ENCODE peak calls at places on chromosomes 4 and X, in five cellular contexts. W, X, T, C and Q are unnamed samples.

GRCh38 chr4:78482281-78482680 is 69.3 kb upstream of the ANXA3 start:
- DNase-seq in T (no peak), C (no peak), W (no peak), X (no peak), Q (no peak)

GRCh38 chr4:2946812-2947600 is 16.2 kb downstream of the NOP14 start:
- DNase-seq in C (no peak), X (no peak), W (no peak), T (peak; percentile 66), Q (no peak)

GRCh38 chrX:115232933-115233496 is 881 bp downstream of the LRCH2 start:
- DNase-seq in X (no peak), T (no peak), C (no peak), W (no peak), Q (no peak)

GRCh38 chrX:38699603-38700110 is 101.6 kb upstream of the MID1IP1 start:
- DNase-seq in C (no peak), W (no peak), T (no peak), X (no peak), Q (no peak)

GRCh38 chrX:46687619-46688018 is 71.3 kb downstream of the SLC9A7 start:
- DNase-seq in C (no peak), T (no peak), X (no peak), W (no peak), Q (no peak)

GRCh38 chr4:813900-814299 is 12.0 kb downstream of the CPLX1 start:
- DNase-seq in C (no peak), X (no peak), T (no peak), W (peak; percentile 35), Q (no peak)

GRCh38 chrX:63503541-63503940 is 152.4 kb upstream of the SPIN4 start:
- DNase-seq in C (no peak), X (peak; percentile 48), T (peak; percentile 62), W (no peak), Q (no peak)

GRCh38 chr4:132016703-132017102 is 1132.4 kb upstream of the PCDH10 start:
- DNase-seq in X (no peak), T (no peak), W (no peak), C (no peak), Q (no peak)

GRCh38 chr4:127560755-127561154 is 72.0 kb upstream of the INTU start:
- DNase-seq in C (no peak), T (peak; percentile 6), X (no peak), W (no peak), Q (no peak)

GRCh38 chrX:13899607-13900006 is 82.7 kb upstream of the GPM6B start:
- DNase-seq in W (no peak), X (no peak), T (peak; percentile 88), C (no peak), Q (no peak)

GRCh38 chr4:159719531-159719930 is 616.7 kb downstream of the RAPGEF2 start:
- DNase-seq in T (peak; percentile 41), X (no peak), W (no peak), C (no peak), Q (no peak)

GRCh38 chr4:34181311-34181808 is 2063.0 kb downstream of the ARAP2 start:
- DNase-seq in T (peak; percentile 90), X (no peak), W (no peak), C (no peak), Q (no peak)

GRCh38 chrX:2485460-2485753 is 15.4 kb downstream of the DHRSX start:
- DNase-seq in W (no peak), T (no peak), C (no peak), X (no peak), Q (no peak)
- H3K4me3 ChIP-seq in W (no peak overlapping the region), T (peak overlapping the region; percentile 47), C (no peak overlapping the region), X (no peak overlapping the region), Q (no peak overlapping the region)

GRCh38 chr4:42953316-42953715 is 60.8 kb downstream of the GRXCR1 start:
- DNase-seq in X (no peak), C (no peak), W (no peak), T (no peak), Q (no peak)
- H3K27ac ChIP-seq in X (no peak overlapping the region), C (no peak overlapping the region), W (no peak overlapping the region), T (no peak overlapping the region), Q (no peak overlapping the region)

DNA sequence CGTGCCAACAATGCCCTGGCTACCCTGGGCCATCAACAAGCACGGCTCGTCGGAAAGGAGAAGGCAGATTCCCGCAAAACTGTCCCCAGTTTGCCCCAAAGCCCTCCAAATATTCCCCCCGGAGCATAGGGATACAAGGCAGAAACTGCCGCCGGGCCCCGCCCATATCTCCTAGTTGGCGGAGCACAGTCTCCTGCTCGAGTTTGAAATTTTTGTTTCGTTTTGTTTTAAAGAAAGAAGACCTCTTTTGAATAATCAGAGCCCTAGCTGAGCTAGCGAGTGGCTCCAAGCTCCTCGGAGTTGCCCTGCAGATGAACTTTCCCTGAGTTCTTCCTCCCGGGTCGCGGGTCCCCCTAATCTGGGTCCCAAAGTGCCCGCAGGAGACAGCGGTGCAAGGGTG is 138.1 kb upstream of the ZIC3 start:
- DNase-seq in X (no peak), T (no peak), W (no peak), C (no peak), Q (no peak)
- H3K4me3 ChIP-seq in X (no peak overlapping the region), T (peak overlapping the region; percentile 57), W (peak overlapping the region; percentile 46), C (peak overlapping the region; percentile 9), Q (no peak overlapping the region)

GRCh38 chr4:99806545-99806944 is 10.1 kb upstream of the DAPP1 start:
- DNase-seq in C (no peak), W (no peak), X (no peak), T (no peak), Q (peak; percentile 61)

GRCh38 chr4:99807666-99808065 is 9.0 kb upstream of the DAPP1 start:
- DNase-seq in X (no peak), W (no peak), T (no peak), C (no peak), Q (no peak)

GRCh38 chr4:99801005-99801699 is 15.5 kb upstream of the DAPP1 start:
- DNase-seq in W (no peak), C (no peak), X (no peak), T (no peak), Q (no peak)

GRCh38 chr4:99800332-99801004 is 16.2 kb upstream of the DAPP1 start:
- DNase-seq in W (no peak), T (no peak), X (no peak), C (no peak), Q (no peak)

DNA sequence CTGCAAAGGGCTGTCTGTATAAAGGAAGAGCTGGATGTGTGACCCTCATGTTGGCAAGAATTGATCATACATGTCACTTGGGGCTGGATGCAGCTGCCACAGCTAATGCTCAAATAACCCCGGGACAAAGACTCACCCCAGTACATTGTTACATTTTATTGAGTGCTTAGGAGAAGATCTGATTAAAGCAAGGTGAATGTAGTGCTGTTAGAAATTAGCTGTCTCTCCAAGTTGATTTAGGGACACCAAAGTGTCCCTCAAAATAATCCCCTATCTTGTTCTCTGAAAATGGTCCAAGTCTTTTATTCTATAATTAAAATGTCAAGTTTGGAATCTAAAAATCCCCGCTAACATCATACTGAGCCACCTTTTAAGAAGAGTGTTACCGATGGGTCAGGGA is 12.9 kb upstream of the DAPP1 start:
- DNase-seq in X (no peak), W (no peak), C (no peak), T (no peak), Q (no peak)
- H3K27ac ChIP-seq in X (no peak overlapping the region), W (no peak overlapping the region), C (no peak overlapping the region), T (no peak overlapping the region), Q (peak overlapping the region; percentile 39)